ENCODE peak calls at places on chromosomes 7 and 10, in ten cellular contexts. P is MCF 10A; A is osteoblast; T is upper lobe of right lung; X is tibial artery; Z is kidney; O is CD4-positive, alpha-beta T cell; M is HFFc6; N is pancreas; G is astrocyte of the spinal cord. E is an unnamed sample.

GRCh38 chr7:44282601-44283171 is 42.7 kb downstream of the CAMK2B start:
- DNase-seq in P (no peak), A (peak), T (peak), X (peak), Z (peak), O (no peak), M (no peak), N (peak), G (no peak), E (peak)

GRCh38 chr10:83764681-83765080 is 374.6 kb upstream of the GHITM start:
- DNase-seq in P (peak), A (no peak), T (no peak), X (no peak), Z (no peak), O (no peak), M (no peak), N (no peak), G (peak), E (no peak)

GRCh38 chr10:118590334-118590733 is 5.1 kb downstream of the PRLHR start:
- DNase-seq in P (peak), A (no peak), T (no peak), X (no peak), Z (no peak), O (no peak), M (peak), N (peak), G (no peak), E (no peak)

GRCh38 chr7:130845581-130846085 is 111.6 kb upstream of the KLF14 start:
- DNase-seq in P (peak), A (peak), T (no peak), X (no peak), Z (no peak), O (no peak), M (peak), N (no peak), G (peak), E (no peak)

GRCh38 chr7:1239455-1240295 is 7.0 kb downstream of the UNCX start:
- DNase-seq in P (no peak), A (no peak), T (no peak), X (no peak), Z (peak), O (no peak), M (no peak), N (no peak), G (no peak), E (no peak)

GRCh38 chr7:117827861-117828260 is 45.4 kb downstream of the CTTNBP2 start:
- DNase-seq in P (peak), A (no peak), T (no peak), X (no peak), Z (no peak), O (no peak), M (no peak), N (no peak), G (peak), E (no peak)

GRCh38 chr7:112654322-112655216 is 135.6 kb downstream of the TMEM168 start:
- DNase-seq in P (peak), A (no peak), T (no peak), X (no peak), Z (no peak), O (no peak), M (no peak), N (no peak), G (peak), E (no peak)

GRCh38 chr7:101479217-101479616 is 116.5 kb downstream of the COL26A1 start:
- DNase-seq in P (no peak), A (no peak), T (no peak), X (no peak), Z (no peak), O (no peak), M (no peak), N (no peak), G (no peak), E (no peak)

GRCh38 chr7:93205046-93205445 is 21.2 kb downstream of the HEPACAM2 start:
- DNase-seq in P (no peak), A (no peak), T (no peak), X (no peak), Z (no peak), O (no peak), M (no peak), N (no peak), G (no peak), E (no peak)

GRCh38 chr7:17307969-17308648 is 9.7 kb downstream of the AHR start:
- DNase-seq in P (no peak), A (no peak), T (no peak), X (no peak), Z (no peak), O (no peak), M (no peak), N (no peak), G (no peak), E (no peak)

GRCh38 chr7:6406121-6406520 is 41.6 kb downstream of the DAGLB start:
- DNase-seq in P (no peak), A (peak), T (no peak), X (no peak), Z (peak), O (no peak), M (no peak), N (no peak), G (no peak), E (no peak)

GRCh38 chr10:74213571-74214162 is 62.6 kb downstream of the ADK start:
- DNase-seq in P (peak), A (peak), T (peak), X (no peak), Z (no peak), O (peak), M (peak), N (no peak), G (peak), E (no peak)

GRCh38 chr10:60430017-60430416 is 40.3 kb upstream of the ANK3 start:
- DNase-seq in P (peak), A (peak), T (no peak), X (no peak), Z (no peak), O (no peak), M (peak), N (no peak), G (peak), E (no peak)

GRCh38 chr10:47421057-47421952 is 37.2 kb upstream of the ZNF488 start:
- DNase-seq in P (peak), A (peak), T (no peak), X (peak), Z (peak), O (no peak), M (peak), N (no peak), G (peak), E (no peak)

GRCh38 chr7:97576043-97576442 is 155.8 kb upstream of the TAC1 start:
- DNase-seq in P (no peak), A (no peak), T (no peak), X (no peak), Z (no peak), O (no peak), M (no peak), N (no peak), G (no peak), E (no peak)

GRCh38 chr7:30028749-30029635 is 780 bp downstream of the PLEKHA8 start:
- DNase-seq in P (peak), A (peak), T (no peak), X (peak), Z (peak), O (peak), M (peak), N (no peak), G (peak), E (peak)

GRCh38 chr7:2520131-2520807 is 695 bp downstream of the LFNG start:
- DNase-seq in P (peak), A (peak), T (no peak), X (no peak), Z (no peak), O (no peak), M (peak), N (no peak), G (no peak), E (no peak)

GRCh38 chr7:28410628-28411578 is 1.4 kb upstream of the CREB5 start:
- DNase-seq in P (peak), A (peak), T (no peak), X (peak), Z (peak), O (no peak), M (no peak), N (no peak), G (peak), E (peak)

GRCh38 chr7:2003931-2004812 is 228.6 kb downstream of the MAD1L1 start:
- DNase-seq in P (no peak), A (peak), T (peak), X (peak), Z (peak), O (no peak), M (no peak), N (peak), G (no peak), E (peak)

GRCh38 chr7:105030447-105030846 is 16.4 kb downstream of the KMT2E start:
- DNase-seq in P (no peak), A (no peak), T (no peak), X (no peak), Z (no peak), O (no peak), M (no peak), N (no peak), G (no peak), E (no peak)

GRCh38 chr10:127182161-127182560 is 14.2 kb downstream of the INSYN2A start:
- DNase-seq in P (no peak), A (no peak), T (no peak), X (no peak), Z (no peak), O (no peak), M (no peak), N (no peak), G (peak), E (no peak)

GRCh38 chr7:55191926-55192692 is 173.0 kb upstream of the LANCL2 start:
- DNase-seq in P (no peak), A (no peak), T (peak), X (no peak), Z (no peak), O (no peak), M (no peak), N (no peak), G (no peak), E (no peak)

GRCh38 chr10:31896972-31897384 is 31.7 kb downstream of the ARHGAP12 start:
- DNase-seq in P (peak), A (no peak), T (no peak), X (no peak), Z (no peak), O (no peak), M (peak), N (no peak), G (peak), E (no peak)

GRCh38 chr7:33250421-33250827 is 121.1 kb downstream of the BBS9 start:
- DNase-seq in P (no peak), A (peak), T (no peak), X (no peak), Z (no peak), O (no peak), M (peak), N (no peak), G (peak), E (no peak)

GRCh38 chr7:101235522-101235921 is 2.1 kb downstream of the CLDN15 start:
- DNase-seq in P (no peak), A (peak), T (no peak), X (no peak), Z (no peak), O (no peak), M (no peak), N (no peak), G (no peak), E (no peak)

GRCh38 chr7:141144921-141145629 is 71.2 kb downstream of the TMEM178B start:
- DNase-seq in P (no peak), A (no peak), T (no peak), X (no peak), Z (no peak), O (no peak), M (peak), N (no peak), G (no peak), E (no peak)

GRCh38 chr10:121919666-121920065 is 8.2 kb downstream of the ATE1 start:
- DNase-seq in P (no peak), A (no peak), T (no peak), X (no peak), Z (no peak), O (no peak), M (no peak), N (no peak), G (no peak), E (no peak)

GRCh38 chr10:25492680-25493079 is 317.9 kb downstream of the GPR158 start:
- DNase-seq in P (no peak), A (no peak), T (no peak), X (no peak), Z (no peak), O (no peak), M (no peak), N (no peak), G (no peak), E (no peak)

GRCh38 chr7:94239661-94240234 is 154.9 kb upstream of the COL1A2 start:
- DNase-seq in P (no peak), A (no peak), T (peak), X (no peak), Z (no peak), O (no peak), M (no peak), N (no peak), G (no peak), E (no peak)

GRCh38 chr10:97827778-97828291 is 21.8 kb upstream of the GOLGA7B start:
- DNase-seq in P (peak), A (peak), T (no peak), X (no peak), Z (no peak), O (no peak), M (peak), N (no peak), G (no peak), E (no peak)

GRCh38 chr7:154503962-154504550 is 451.9 kb downstream of the DPP6 start:
- DNase-seq in P (peak), A (no peak), T (no peak), X (no peak), Z (no peak), O (no peak), M (peak), N (no peak), G (peak), E (no peak)

GRCh38 chr10:97538839-97539238 is 33.7 kb upstream of the ANKRD2 start:
- DNase-seq in P (no peak), A (no peak), T (no peak), X (no peak), Z (no peak), O (no peak), M (no peak), N (no peak), G (no peak), E (no peak)

GRCh38 chr10:71539564-71540118 is 142.9 kb downstream of the CDH23 start:
- DNase-seq in P (no peak), A (no peak), T (no peak), X (no peak), Z (no peak), O (no peak), M (no peak), N (no peak), G (no peak), E (no peak)

GRCh38 chr10:50594012-50594411 is 29.7 kb downstream of the SGMS1 start:
- DNase-seq in P (peak), A (no peak), T (no peak), X (no peak), Z (no peak), O (no peak), M (peak), N (no peak), G (peak), E (no peak)

GRCh38 chr7:155182406-155182970 is 112.4 kb downstream of the HTR5A start:
- DNase-seq in P (no peak), A (no peak), T (no peak), X (no peak), Z (no peak), O (no peak), M (no peak), N (no peak), G (no peak), E (no peak)

GRCh38 chr7:73521636-73522080 is 435 bp downstream of the BAZ1B start:
- DNase-seq in P (no peak), A (peak), T (peak), X (no peak), Z (no peak), O (no peak), M (peak), N (peak), G (peak), E (peak)

GRCh38 chr10:99337261-99337905 is 8.2 kb downstream of the CNNM1 start:
- DNase-seq in P (no peak), A (no peak), T (no peak), X (no peak), Z (no peak), O (no peak), M (peak), N (no peak), G (no peak), E (no peak)

GRCh38 chr7:74182453-74183090 is 8.4 kb downstream of the EIF4H start:
- DNase-seq in P (no peak), A (no peak), T (no peak), X (no peak), Z (no peak), O (no peak), M (no peak), N (no peak), G (no peak), E (no peak)

GRCh38 chr7:44735403-44736165 is 13.1 kb upstream of the ZMIZ2 start:
- DNase-seq in P (peak), A (peak), T (no peak), X (no peak), Z (no peak), O (no peak), M (peak), N (no peak), G (peak), E (no peak)

GRCh38 chr10:3509355-3509754 is 275.7 kb downstream of the KLF6 start:
- DNase-seq in P (no peak), A (peak), T (no peak), X (no peak), Z (no peak), O (no peak), M (no peak), N (no peak), G (no peak), E (no peak)
- TF ChIP-seq CTCF in P (no peak), A (no peak), T (no peak), X (no peak), Z (no peak), O (no peak), M (no peak), N (no peak), G (no peak), E (no peak)

DNA sequence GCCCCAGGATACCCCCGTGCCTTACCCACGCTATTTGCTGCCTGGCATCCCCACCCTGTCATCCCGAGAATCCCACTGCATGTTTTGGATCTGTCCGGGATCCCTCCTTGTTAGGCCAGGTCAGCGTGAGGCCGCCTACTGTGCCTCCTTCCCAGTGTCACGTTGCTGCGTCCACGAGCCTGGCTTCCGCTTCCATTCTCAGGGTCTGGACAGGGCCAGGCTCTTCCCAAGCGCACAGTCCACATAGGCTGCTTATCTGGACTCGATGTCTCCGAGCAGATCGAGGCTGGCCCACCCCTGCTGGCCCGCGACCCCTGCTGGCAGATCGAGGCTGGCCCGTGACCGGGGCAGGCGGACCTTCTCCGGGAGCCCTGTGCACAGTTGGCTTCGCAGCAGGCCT is 27.1 kb downstream of the FOXK1 start:
- DNase-seq in P (no peak), A (no peak), T (no peak), X (no peak), Z (no peak), O (no peak), M (no peak), N (no peak), G (no peak), E (no peak)
- TF ChIP-seq CTCF in P (no peak), A (no peak), T (no peak), X (no peak), Z (no peak), O (no peak), M (no peak), N (no peak), G (peak), E (no peak)

DNA sequence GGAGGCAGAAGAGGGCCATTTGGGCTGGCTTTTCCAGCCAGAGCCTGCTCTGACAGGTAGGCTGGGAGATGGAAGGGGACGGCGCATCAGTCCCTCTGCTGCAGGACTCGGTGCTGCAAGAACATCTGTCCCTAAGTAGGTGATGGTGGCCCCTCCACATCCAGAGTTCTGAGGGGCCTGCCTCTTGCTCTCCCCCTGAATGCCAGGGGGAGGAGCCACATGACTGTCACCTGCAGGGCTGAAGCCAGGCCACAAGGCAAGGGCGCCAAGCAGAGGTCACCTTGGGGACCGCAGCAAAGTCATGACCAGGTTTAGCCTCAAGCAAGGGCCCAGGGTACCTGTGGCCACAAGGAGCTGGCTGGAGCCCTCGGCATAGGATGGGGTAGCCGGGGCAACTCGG is 99.4 kb downstream of the FAM53B start:
- DNase-seq in P (no peak), A (no peak), T (no peak), X (no peak), Z (peak), O (no peak), M (no peak), N (no peak), G (no peak), E (no peak)
- TF ChIP-seq CTCF in P (no peak), A (no peak), T (no peak), X (no peak), Z (no peak), O (no peak), M (no peak), N (no peak), G (no peak), E (no peak)

DNA sequence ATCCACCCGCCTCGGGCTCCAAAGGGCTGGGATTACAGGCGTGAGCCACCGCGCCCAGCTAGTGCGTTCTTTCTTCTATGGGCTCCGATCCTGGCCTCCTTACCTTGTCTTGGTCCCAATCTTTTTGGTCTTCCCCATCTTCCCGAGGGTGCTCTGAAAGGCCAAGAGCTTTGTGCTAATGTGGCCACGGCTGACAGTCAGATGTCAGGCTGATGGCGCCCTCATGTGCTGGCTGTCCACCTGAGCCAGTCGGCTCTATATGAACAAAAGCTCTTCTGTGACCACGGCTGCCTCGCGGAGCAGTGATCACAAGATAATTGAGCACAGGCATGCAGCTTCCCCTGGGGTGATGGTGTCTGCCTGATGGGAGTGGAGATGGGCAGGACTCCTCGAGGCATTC is 11.0 kb upstream of the AHCYL2 start:
- DNase-seq in P (peak), A (peak), T (no peak), X (no peak), Z (no peak), O (no peak), M (peak), N (no peak), G (no peak), E (no peak)
- TF ChIP-seq CTCF in P (no peak), A (peak), T (no peak), X (no peak), Z (no peak), O (no peak), M (peak), N (no peak), G (no peak), E (no peak)

E was measured in omental fat pad.